ENCODE peak calls at places on chromosomes 12 and 14, in nine cellular contexts. One of them, this sample, is unnamed.

GRCh38 chr14:64409509-64409908 is 21.4 kb downstream of the MTHFD1 start:
- DNase-seq in lung microvascular endothelial cell: no peak
- DNase-seq in MV-4-11: no peak
- DNase-seq in iPS-NIHi11: no peak
- DNase-seq in mucosa of descending colon: no peak
- DNase-seq in stimulated activated CD4-positive, alpha-beta T cell treated with anti-CD3 and anti-CD28 coated beads, Interleukin-1b, Interleukin-23, amount 100 ng/mL, for 48 hours: no peak
- DNase-seq in psoas muscle: no peak
- DNase-seq in NCI-H82: no peak
- DNase-seq in HepG2: no peak
- DNase-seq in this sample: no peak

GRCh38 chr12:87820524-87821194 is 208.5 kb downstream of the C12orf50 start:
- DNase-seq in lung microvascular endothelial cell: no peak
- DNase-seq in HepG2: no peak
- DNase-seq in mucosa of descending colon: no peak
- DNase-seq in iPS-NIHi11: no peak
- DNase-seq in psoas muscle: no peak
- DNase-seq in NCI-H82: no peak
- DNase-seq in stimulated activated CD4-positive, alpha-beta T cell treated with anti-CD3 and anti-CD28 coated beads, Interleukin-1b, Interleukin-23, amount 100 ng/mL, for 48 hours: no peak
- DNase-seq in MV-4-11: no peak
- DNase-seq in this sample: no peak

GRCh38 chr12:56326533-56326932 is 7.3 kb downstream of the PAN2 start:
- DNase-seq in psoas muscle: no peak
- DNase-seq in HepG2: no peak
- DNase-seq in stimulated activated CD4-positive, alpha-beta T cell treated with anti-CD3 and anti-CD28 coated beads, Interleukin-1b, Interleukin-23, amount 100 ng/mL, for 48 hours: no peak
- DNase-seq in mucosa of descending colon: no peak
- DNase-seq in iPS-NIHi11: no peak
- DNase-seq in MV-4-11: no peak
- DNase-seq in NCI-H82: no peak
- DNase-seq in lung microvascular endothelial cell: no peak
- DNase-seq in this sample: no peak

GRCh38 chr12:119319638-119320037 is 14.9 kb upstream of the CCDC60 start:
- DNase-seq in iPS-NIHi11: no peak
- DNase-seq in psoas muscle: no peak
- DNase-seq in lung microvascular endothelial cell: no peak
- DNase-seq in NCI-H82: peak; percentile 42
- DNase-seq in HepG2: no peak
- DNase-seq in stimulated activated CD4-positive, alpha-beta T cell treated with anti-CD3 and anti-CD28 coated beads, Interleukin-1b, Interleukin-23, amount 100 ng/mL, for 48 hours: no peak
- DNase-seq in mucosa of descending colon: no peak
- DNase-seq in MV-4-11: no peak
- DNase-seq in this sample: peak; percentile 33

GRCh38 chr12:109914461-109914860 is 14.4 kb downstream of the TCHP start:
- DNase-seq in mucosa of descending colon: no peak
- DNase-seq in psoas muscle: no peak
- DNase-seq in MV-4-11: no peak
- DNase-seq in iPS-NIHi11: no peak
- DNase-seq in HepG2: no peak
- DNase-seq in stimulated activated CD4-positive, alpha-beta T cell treated with anti-CD3 and anti-CD28 coated beads, Interleukin-1b, Interleukin-23, amount 100 ng/mL, for 48 hours: no peak
- DNase-seq in NCI-H82: no peak
- DNase-seq in lung microvascular endothelial cell: no peak
- DNase-seq in this sample: no peak

GRCh38 chr14:33788116-33788515 is 162.8 kb downstream of the EGLN3 start:
- DNase-seq in stimulated activated CD4-positive, alpha-beta T cell treated with anti-CD3 and anti-CD28 coated beads, Interleukin-1b, Interleukin-23, amount 100 ng/mL, for 48 hours: no peak
- DNase-seq in HepG2: no peak
- DNase-seq in iPS-NIHi11: peak; percentile 31
- DNase-seq in lung microvascular endothelial cell: no peak
- DNase-seq in MV-4-11: no peak
- DNase-seq in mucosa of descending colon: no peak
- DNase-seq in psoas muscle: no peak
- DNase-seq in NCI-H82: no peak
- DNase-seq in this sample: no peak

GRCh38 chr12:4858385-4858784 is 51.3 kb upstream of the KCNA1 start:
- DNase-seq in HepG2: peak; percentile 32
- DNase-seq in iPS-NIHi11: peak; percentile 56
- DNase-seq in mucosa of descending colon: peak; percentile 31
- DNase-seq in psoas muscle: no peak
- DNase-seq in lung microvascular endothelial cell: no peak
- DNase-seq in MV-4-11: peak; percentile 12
- DNase-seq in NCI-H82: peak; percentile 70
- DNase-seq in stimulated activated CD4-positive, alpha-beta T cell treated with anti-CD3 and anti-CD28 coated beads, Interleukin-1b, Interleukin-23, amount 100 ng/mL, for 48 hours: no peak
- DNase-seq in this sample: no peak

GRCh38 chr14:58749066-58749669 is 111.4 kb downstream of the DACT1 start:
- DNase-seq in psoas muscle: no peak
- DNase-seq in HepG2: peak; percentile 4
- DNase-seq in MV-4-11: peak; percentile 98
- DNase-seq in lung microvascular endothelial cell: peak; percentile 77
- DNase-seq in NCI-H82: no peak
- DNase-seq in iPS-NIHi11: no peak
- DNase-seq in stimulated activated CD4-positive, alpha-beta T cell treated with anti-CD3 and anti-CD28 coated beads, Interleukin-1b, Interleukin-23, amount 100 ng/mL, for 48 hours: peak; percentile 46
- DNase-seq in mucosa of descending colon: peak; percentile 39
- DNase-seq in this sample: peak; percentile 33

GRCh38 chr12:116458492-116458891 is 100.7 kb upstream of the MAP1LC3B2 start:
- DNase-seq in mucosa of descending colon: no peak
- DNase-seq in iPS-NIHi11: no peak
- DNase-seq in NCI-H82: no peak
- DNase-seq in psoas muscle: no peak
- DNase-seq in MV-4-11: no peak
- DNase-seq in stimulated activated CD4-positive, alpha-beta T cell treated with anti-CD3 and anti-CD28 coated beads, Interleukin-1b, Interleukin-23, amount 100 ng/mL, for 48 hours: no peak
- DNase-seq in lung microvascular endothelial cell: no peak
- DNase-seq in HepG2: no peak
- DNase-seq in this sample: no peak

GRCh38 chr14:63682727-63683593 is 41.3 kb upstream of the WDR89 start:
- DNase-seq in psoas muscle: no peak
- DNase-seq in lung microvascular endothelial cell: no peak
- DNase-seq in HepG2: no peak
- DNase-seq in mucosa of descending colon: no peak
- DNase-seq in NCI-H82: no peak
- DNase-seq in iPS-NIHi11: no peak
- DNase-seq in stimulated activated CD4-positive, alpha-beta T cell treated with anti-CD3 and anti-CD28 coated beads, Interleukin-1b, Interleukin-23, amount 100 ng/mL, for 48 hours: no peak
- DNase-seq in MV-4-11: no peak
- DNase-seq in this sample: no peak

GRCh38 chr12:39638178-39638577 is 18.6 kb upstream of the ABCD2 start:
- DNase-seq in mucosa of descending colon: no peak
- DNase-seq in HepG2: no peak
- DNase-seq in MV-4-11: no peak
- DNase-seq in iPS-NIHi11: no peak
- DNase-seq in stimulated activated CD4-positive, alpha-beta T cell treated with anti-CD3 and anti-CD28 coated beads, Interleukin-1b, Interleukin-23, amount 100 ng/mL, for 48 hours: no peak
- DNase-seq in NCI-H82: no peak
- DNase-seq in lung microvascular endothelial cell: no peak
- DNase-seq in psoas muscle: no peak
- DNase-seq in this sample: no peak

GRCh38 chr12:3493225-3494049 is 2.4 kb downstream of the PRMT8 start:
- DNase-seq in NCI-H82: peak; percentile 54
- DNase-seq in HepG2: no peak
- DNase-seq in iPS-NIHi11: no peak
- DNase-seq in mucosa of descending colon: no peak
- DNase-seq in lung microvascular endothelial cell: no peak
- DNase-seq in MV-4-11: no peak
- DNase-seq in psoas muscle: peak; percentile 16
- DNase-seq in stimulated activated CD4-positive, alpha-beta T cell treated with anti-CD3 and anti-CD28 coated beads, Interleukin-1b, Interleukin-23, amount 100 ng/mL, for 48 hours: no peak
- DNase-seq in this sample: no peak

GRCh38 chr12:111414711-111415252 is 9.1 kb downstream of the SH2B3 start:
- DNase-seq in iPS-NIHi11: no peak
- DNase-seq in MV-4-11: no peak
- DNase-seq in HepG2: no peak
- DNase-seq in mucosa of descending colon: no peak
- DNase-seq in NCI-H82: no peak
- DNase-seq in lung microvascular endothelial cell: no peak
- DNase-seq in stimulated activated CD4-positive, alpha-beta T cell treated with anti-CD3 and anti-CD28 coated beads, Interleukin-1b, Interleukin-23, amount 100 ng/mL, for 48 hours: no peak
- DNase-seq in psoas muscle: no peak
- DNase-seq in this sample: no peak

GRCh38 chr14:90460136-90460535 is 63.3 kb downstream of the CALM1 start:
- DNase-seq in mucosa of descending colon: no peak
- DNase-seq in stimulated activated CD4-positive, alpha-beta T cell treated with anti-CD3 and anti-CD28 coated beads, Interleukin-1b, Interleukin-23, amount 100 ng/mL, for 48 hours: no peak
- DNase-seq in lung microvascular endothelial cell: no peak
- DNase-seq in iPS-NIHi11: no peak
- DNase-seq in NCI-H82: no peak
- DNase-seq in psoas muscle: no peak
- DNase-seq in MV-4-11: no peak
- DNase-seq in HepG2: no peak
- DNase-seq in this sample: no peak

GRCh38 chr12:32826807-32827412 is 69.7 kb downstream of the PKP2 start:
- DNase-seq in iPS-NIHi11: no peak
- DNase-seq in NCI-H82: no peak
- DNase-seq in psoas muscle: no peak
- DNase-seq in lung microvascular endothelial cell: no peak
- DNase-seq in HepG2: no peak
- DNase-seq in MV-4-11: no peak
- DNase-seq in mucosa of descending colon: no peak
- DNase-seq in stimulated activated CD4-positive, alpha-beta T cell treated with anti-CD3 and anti-CD28 coated beads, Interleukin-1b, Interleukin-23, amount 100 ng/mL, for 48 hours: no peak
- DNase-seq in this sample: no peak

GRCh38 chr14:37246427-37246829 is 48.7 kb downstream of the MIPOL1 start:
- DNase-seq in lung microvascular endothelial cell: peak; percentile 65
- DNase-seq in stimulated activated CD4-positive, alpha-beta T cell treated with anti-CD3 and anti-CD28 coated beads, Interleukin-1b, Interleukin-23, amount 100 ng/mL, for 48 hours: no peak
- DNase-seq in mucosa of descending colon: no peak
- DNase-seq in HepG2: peak; percentile 86
- DNase-seq in MV-4-11: peak; percentile 20
- DNase-seq in iPS-NIHi11: peak; percentile 38
- DNase-seq in psoas muscle: no peak
- DNase-seq in NCI-H82: peak; percentile 63
- DNase-seq in this sample: peak; percentile 61

GRCh38 chr14:63852271-63852816 is 460 bp upstream of the SYNE2 start:
- DNase-seq in MV-4-11: no peak
- DNase-seq in mucosa of descending colon: no peak
- DNase-seq in NCI-H82: peak; percentile 68
- DNase-seq in stimulated activated CD4-positive, alpha-beta T cell treated with anti-CD3 and anti-CD28 coated beads, Interleukin-1b, Interleukin-23, amount 100 ng/mL, for 48 hours: no peak
- DNase-seq in psoas muscle: no peak
- DNase-seq in lung microvascular endothelial cell: peak; percentile 16
- DNase-seq in HepG2: no peak
- DNase-seq in iPS-NIHi11: no peak
- DNase-seq in this sample: no peak

GRCh38 chr14:105500036-105500725 is 9.1 kb downstream of the TEDC1 start:
- DNase-seq in psoas muscle: no peak
- DNase-seq in stimulated activated CD4-positive, alpha-beta T cell treated with anti-CD3 and anti-CD28 coated beads, Interleukin-1b, Interleukin-23, amount 100 ng/mL, for 48 hours: no peak
- DNase-seq in NCI-H82: no peak
- DNase-seq in HepG2: no peak
- DNase-seq in lung microvascular endothelial cell: no peak
- DNase-seq in iPS-NIHi11: no peak
- DNase-seq in mucosa of descending colon: peak; percentile 19
- DNase-seq in MV-4-11: no peak
- DNase-seq in this sample: no peak

GRCh38 chr12:18895540-18895939 is 157.6 kb downstream of the CAPZA3 start:
- DNase-seq in MV-4-11: no peak
- DNase-seq in stimulated activated CD4-positive, alpha-beta T cell treated with anti-CD3 and anti-CD28 coated beads, Interleukin-1b, Interleukin-23, amount 100 ng/mL, for 48 hours: no peak
- DNase-seq in psoas muscle: no peak
- DNase-seq in NCI-H82: no peak
- DNase-seq in HepG2: no peak
- DNase-seq in iPS-NIHi11: no peak
- DNase-seq in mucosa of descending colon: no peak
- DNase-seq in lung microvascular endothelial cell: no peak
- DNase-seq in this sample: no peak

GRCh38 chr14:93962701-93963601 is 13.4 kb downstream of the ASB2 start:
- DNase-seq in NCI-H82: peak; percentile 58
- DNase-seq in MV-4-11: peak; percentile 80
- DNase-seq in mucosa of descending colon: peak; percentile 50
- DNase-seq in psoas muscle: no peak
- DNase-seq in lung microvascular endothelial cell: peak; percentile 57
- DNase-seq in iPS-NIHi11: no peak
- DNase-seq in stimulated activated CD4-positive, alpha-beta T cell treated with anti-CD3 and anti-CD28 coated beads, Interleukin-1b, Interleukin-23, amount 100 ng/mL, for 48 hours: peak; percentile 56
- DNase-seq in HepG2: no peak
- DNase-seq in this sample: no peak

GRCh38 chr12:76190249-76190648 is 105.8 kb upstream of the NAP1L1 start:
- DNase-seq in MV-4-11: no peak
- DNase-seq in psoas muscle: no peak
- DNase-seq in NCI-H82: no peak
- DNase-seq in mucosa of descending colon: no peak
- DNase-seq in lung microvascular endothelial cell: no peak
- DNase-seq in stimulated activated CD4-positive, alpha-beta T cell treated with anti-CD3 and anti-CD28 coated beads, Interleukin-1b, Interleukin-23, amount 100 ng/mL, for 48 hours: no peak
- DNase-seq in iPS-NIHi11: no peak
- DNase-seq in HepG2: no peak
- DNase-seq in this sample: no peak

GRCh38 chr12:86959766-86960458 is 703.7 kb upstream of the MGAT4C start:
- DNase-seq in lung microvascular endothelial cell: no peak
- DNase-seq in HepG2: no peak
- DNase-seq in NCI-H82: no peak
- DNase-seq in mucosa of descending colon: no peak
- DNase-seq in MV-4-11: no peak
- DNase-seq in psoas muscle: no peak
- DNase-seq in iPS-NIHi11: no peak
- DNase-seq in stimulated activated CD4-positive, alpha-beta T cell treated with anti-CD3 and anti-CD28 coated beads, Interleukin-1b, Interleukin-23, amount 100 ng/mL, for 48 hours: no peak
- DNase-seq in this sample: no peak

GRCh38 chr12:109764776-109765492 is 51.3 kb downstream of the FAM222A start:
- DNase-seq in NCI-H82: no peak
- DNase-seq in psoas muscle: no peak
- DNase-seq in stimulated activated CD4-positive, alpha-beta T cell treated with anti-CD3 and anti-CD28 coated beads, Interleukin-1b, Interleukin-23, amount 100 ng/mL, for 48 hours: no peak
- DNase-seq in mucosa of descending colon: no peak
- DNase-seq in iPS-NIHi11: no peak
- DNase-seq in MV-4-11: no peak
- DNase-seq in HepG2: no peak
- DNase-seq in lung microvascular endothelial cell: no peak
- DNase-seq in this sample: no peak

GRCh38 chr12:47900480-47901129 is 4.2 kb downstream of the VDR start:
- DNase-seq in MV-4-11: peak; percentile 40
- DNase-seq in NCI-H82: peak; percentile 26
- DNase-seq in lung microvascular endothelial cell: peak; percentile 20
- DNase-seq in psoas muscle: no peak
- DNase-seq in stimulated activated CD4-positive, alpha-beta T cell treated with anti-CD3 and anti-CD28 coated beads, Interleukin-1b, Interleukin-23, amount 100 ng/mL, for 48 hours: no peak
- DNase-seq in iPS-NIHi11: peak; percentile 47
- DNase-seq in HepG2: peak; percentile 86
- DNase-seq in mucosa of descending colon: peak; percentile 64
- DNase-seq in this sample: no peak

GRCh38 chr14:31001339-31001658 is 24.1 kb upstream of the AP4S1 start:
- DNase-seq in iPS-NIHi11: no peak
- DNase-seq in NCI-H82: no peak
- DNase-seq in psoas muscle: no peak
- DNase-seq in HepG2: no peak
- DNase-seq in lung microvascular endothelial cell: no peak
- DNase-seq in stimulated activated CD4-positive, alpha-beta T cell treated with anti-CD3 and anti-CD28 coated beads, Interleukin-1b, Interleukin-23, amount 100 ng/mL, for 48 hours: no peak
- DNase-seq in mucosa of descending colon: no peak
- DNase-seq in MV-4-11: no peak
- DNase-seq in this sample: no peak

GRCh38 chr14:31026076-31026394 is at the start of gene STRN3:
- DNase-seq in NCI-H82: no peak
- DNase-seq in iPS-NIHi11: no peak
- DNase-seq in psoas muscle: no peak
- DNase-seq in MV-4-11: no peak
- DNase-seq in HepG2: no peak
- DNase-seq in mucosa of descending colon: no peak
- DNase-seq in lung microvascular endothelial cell: no peak
- DNase-seq in stimulated activated CD4-positive, alpha-beta T cell treated with anti-CD3 and anti-CD28 coated beads, Interleukin-1b, Interleukin-23, amount 100 ng/mL, for 48 hours: no peak
- DNase-seq in this sample: no peak